ENCODE peak calls at places on chromosomes 3 and 15, in five cellular contexts. One of them, this sample, is unnamed.

GRCh38 chr15:34795267-34796081 is at the start of gene ACTC1:
- DNase-seq in HFFc6: peak; percentile 42
- DNase-seq in heart left ventricle: peak; percentile 79
- DNase-seq in GM06990: no peak
- DNase-seq in tibial nerve: no peak
- DNase-seq in this sample: no peak

GRCh38 chr3:140290105-140290504 is 355.1 kb downstream of the CLSTN2 start:
- DNase-seq in HFFc6: no peak
- DNase-seq in tibial nerve: no peak
- DNase-seq in heart left ventricle: no peak
- DNase-seq in GM06990: no peak
- DNase-seq in this sample: no peak

GRCh38 chr3:169218314-169218983 is 445.1 kb downstream of the MECOM start:
- DNase-seq in GM06990: no peak
- DNase-seq in tibial nerve: peak; percentile 16
- DNase-seq in heart left ventricle: peak; percentile 60
- DNase-seq in HFFc6: peak; percentile 62
- DNase-seq in this sample: no peak

GRCh38 chr3:117708601-117709000 is 999.0 kb downstream of the TUSC7 start:
- DNase-seq in HFFc6: no peak
- DNase-seq in tibial nerve: no peak
- DNase-seq in heart left ventricle: no peak
- DNase-seq in GM06990: no peak
- DNase-seq in this sample: no peak

GRCh38 chr3:161083131-161083530 is 22.0 kb downstream of the B3GALNT1 start:
- DNase-seq in tibial nerve: no peak
- DNase-seq in heart left ventricle: no peak
- DNase-seq in HFFc6: no peak
- DNase-seq in GM06990: no peak
- DNase-seq in this sample: no peak

GRCh38 chr3:118089563-118089962 is 945.1 kb downstream of the IGSF11 start:
- DNase-seq in GM06990: no peak
- DNase-seq in tibial nerve: no peak
- DNase-seq in HFFc6: no peak
- DNase-seq in heart left ventricle: no peak
- DNase-seq in this sample: no peak

GRCh38 chr15:52787123-52787503 is 3.0 kb downstream of the ONECUT1 start:
- DNase-seq in HFFc6: no peak
- DNase-seq in tibial nerve: no peak
- DNase-seq in heart left ventricle: no peak
- DNase-seq in GM06990: no peak
- DNase-seq in this sample: no peak

GRCh38 chr3:195802795-195803194 is 8.9 kb downstream of the MUC4 start:
- DNase-seq in GM06990: no peak
- DNase-seq in HFFc6: no peak
- DNase-seq in heart left ventricle: no peak
- DNase-seq in tibial nerve: no peak
- DNase-seq in this sample: no peak

GRCh38 chr3:14118400-14119165 is 6.1 kb downstream of the CHCHD4 start:
- DNase-seq in GM06990: no peak
- DNase-seq in tibial nerve: no peak
- DNase-seq in heart left ventricle: no peak
- DNase-seq in HFFc6: no peak
- DNase-seq in this sample: no peak

GRCh38 chr15:80399508-80399907 is 4.7 kb upstream of the ARNT2 start:
- DNase-seq in heart left ventricle: no peak
- DNase-seq in tibial nerve: no peak
- DNase-seq in HFFc6: no peak
- DNase-seq in GM06990: no peak
- DNase-seq in this sample: no peak

GRCh38 chr15:81336568-81336967 is 12.6 kb upstream of the STARD5 start:
- DNase-seq in HFFc6: peak; percentile 41
- DNase-seq in GM06990: no peak
- DNase-seq in tibial nerve: no peak
- DNase-seq in heart left ventricle: no peak
- DNase-seq in this sample: peak; percentile 47

GRCh38 chr3:64190517-64191515 is 34.5 kb downstream of the PRICKLE2 start:
- DNase-seq in heart left ventricle: no peak
- DNase-seq in GM06990: no peak
- DNase-seq in tibial nerve: no peak
- DNase-seq in HFFc6: peak; percentile 96
- DNase-seq in this sample: no peak

GRCh38 chr15:25613113-25613512 is 174.3 kb upstream of the UBE3A start:
- DNase-seq in HFFc6: no peak
- DNase-seq in heart left ventricle: no peak
- DNase-seq in GM06990: no peak
- DNase-seq in tibial nerve: no peak
- DNase-seq in this sample: no peak

GRCh38 chr3:23640472-23641146 is 165.1 kb upstream of the UBE2E1 start:
- DNase-seq in tibial nerve: no peak
- DNase-seq in GM06990: no peak
- DNase-seq in HFFc6: no peak
- DNase-seq in heart left ventricle: no peak
- DNase-seq in this sample: no peak

GRCh38 chr3:45124379-45124778 is 21.8 kb downstream of the CDCP1 start:
- DNase-seq in heart left ventricle: no peak
- DNase-seq in HFFc6: peak; percentile 95
- DNase-seq in tibial nerve: no peak
- DNase-seq in GM06990: no peak
- DNase-seq in this sample: no peak

GRCh38 chr3:158420654-158421396 is 150.2 kb upstream of the MLF1 start:
- DNase-seq in GM06990: peak; percentile 63
- DNase-seq in heart left ventricle: no peak
- DNase-seq in tibial nerve: no peak
- DNase-seq in HFFc6: no peak
- DNase-seq in this sample: peak; percentile 4

GRCh38 chr15:70354260-70354894 is 256.7 kb upstream of the TLE3 start:
- DNase-seq in HFFc6: no peak
- DNase-seq in heart left ventricle: no peak
- DNase-seq in tibial nerve: no peak
- DNase-seq in GM06990: no peak
- DNase-seq in this sample: no peak

GRCh38 chr15:83046558-83047127 is 20.4 kb downstream of the BTBD1 start:
- DNase-seq in tibial nerve: no peak
- DNase-seq in GM06990: no peak
- DNase-seq in heart left ventricle: no peak
- DNase-seq in HFFc6: peak; percentile 52
- DNase-seq in this sample: no peak

GRCh38 chr3:156052115-156052514 is 68.3 kb upstream of the KCNAB1 start:
- DNase-seq in HFFc6: no peak
- DNase-seq in GM06990: no peak
- DNase-seq in tibial nerve: no peak
- DNase-seq in heart left ventricle: no peak
- DNase-seq in this sample: no peak

GRCh38 chr3:156643729-156644389 is 30.5 kb upstream of the TIPARP start:
- DNase-seq in tibial nerve: no peak
- DNase-seq in GM06990: peak; percentile 17
- DNase-seq in heart left ventricle: no peak
- DNase-seq in HFFc6: no peak
- DNase-seq in this sample: peak; percentile 35

GRCh38 chr3:79339846-79340245 is 428.0 kb downstream of the ROBO1 start:
- DNase-seq in tibial nerve: no peak
- DNase-seq in GM06990: no peak
- DNase-seq in HFFc6: no peak
- DNase-seq in heart left ventricle: no peak
- DNase-seq in this sample: no peak

GRCh38 chr3:55554621-55555020 is 67.5 kb upstream of the WNT5A start:
- DNase-seq in HFFc6: no peak
- DNase-seq in heart left ventricle: no peak
- DNase-seq in tibial nerve: no peak
- DNase-seq in GM06990: no peak
- DNase-seq in this sample: no peak

GRCh38 chr3:190345027-190345821 is 23.0 kb upstream of the CLDN1 start:
- DNase-seq in HFFc6: peak; percentile 87
- DNase-seq in GM06990: no peak
- DNase-seq in heart left ventricle: peak; percentile 18
- DNase-seq in tibial nerve: no peak
- DNase-seq in this sample: no peak

GRCh38 chr3:190699784-190700183 is 162.7 kb downstream of the GMNC start:
- DNase-seq in GM06990: no peak
- DNase-seq in HFFc6: no peak
- DNase-seq in tibial nerve: no peak
- DNase-seq in heart left ventricle: no peak
- DNase-seq in this sample: no peak

GRCh38 chr15:63576441-63576840 is 20.7 kb upstream of the FBXL22 start:
- DNase-seq in HFFc6: no peak
- DNase-seq in heart left ventricle: no peak
- DNase-seq in GM06990: no peak
- DNase-seq in tibial nerve: no peak
- DNase-seq in this sample: no peak

GRCh38 chr3:153163349-153164008 is 1.5 kb downstream of the RAP2B start:
- DNase-seq in GM06990: no peak
- DNase-seq in HFFc6: no peak
- DNase-seq in tibial nerve: no peak
- DNase-seq in heart left ventricle: no peak
- DNase-seq in this sample: peak; percentile 19

GRCh38 chr15:89794627-89795241 is 18.6 kb downstream of the MESP2 start:
- DNase-seq in HFFc6: no peak
- DNase-seq in tibial nerve: no peak
- DNase-seq in heart left ventricle: no peak
- DNase-seq in GM06990: no peak
- DNase-seq in this sample: no peak
- TF ChIP-seq CTCF in HFFc6: no peak
- TF ChIP-seq CTCF in tibial nerve: no peak
- TF ChIP-seq CTCF in heart left ventricle: no peak
- TF ChIP-seq CTCF in GM06990: no peak
- TF ChIP-seq CTCF in this sample: no peak

GRCh38 chr3:76698136-76698535 is 341.8 kb upstream of the ROBO2 start:
- DNase-seq in tibial nerve: no peak
- DNase-seq in HFFc6: no peak
- DNase-seq in heart left ventricle: no peak
- DNase-seq in GM06990: no peak
- DNase-seq in this sample: no peak

GRCh38 chr3:76700323-76700722 is 339.6 kb upstream of the ROBO2 start:
- DNase-seq in HFFc6: no peak
- DNase-seq in tibial nerve: no peak
- DNase-seq in GM06990: no peak
- DNase-seq in heart left ventricle: no peak
- DNase-seq in this sample: no peak

GRCh38 chr3:76702676-76703075 is 337.2 kb upstream of the ROBO2 start:
- DNase-seq in GM06990: no peak
- DNase-seq in heart left ventricle: no peak
- DNase-seq in tibial nerve: no peak
- DNase-seq in HFFc6: no peak
- DNase-seq in this sample: no peak

DNA sequence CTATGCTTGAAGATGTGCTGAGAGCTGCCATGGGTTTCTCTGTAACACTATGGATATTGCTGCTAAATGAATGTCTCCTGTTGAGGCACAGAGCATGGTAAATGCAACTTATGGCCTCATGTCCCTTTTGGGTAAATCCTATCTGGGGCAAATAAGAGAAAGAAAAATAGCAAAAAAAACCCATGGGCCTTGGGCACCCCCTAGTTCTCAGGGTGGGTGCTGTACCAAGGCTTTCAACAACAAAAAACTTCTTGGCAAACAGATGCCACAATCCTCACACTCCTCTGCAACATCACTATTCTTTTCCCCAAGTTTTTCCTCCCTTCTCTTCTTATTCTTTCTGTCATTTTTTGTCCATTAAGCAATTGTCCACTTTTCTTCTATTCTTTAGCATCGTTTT is 340.1 kb upstream of the ROBO2 start:
- DNase-seq in GM06990: no peak
- DNase-seq in tibial nerve: no peak
- DNase-seq in heart left ventricle: no peak
- DNase-seq in HFFc6: no peak
- DNase-seq in this sample: no peak
- TF ChIP-seq CTCF in GM06990: no peak
- TF ChIP-seq CTCF in tibial nerve: no peak
- TF ChIP-seq CTCF in heart left ventricle: no peak
- TF ChIP-seq CTCF in HFFc6: no peak
- TF ChIP-seq CTCF in this sample: no peak

GRCh38 chr3:22495241-22495640 is 707.9 kb upstream of the UBE2E2 start:
- DNase-seq in heart left ventricle: no peak
- DNase-seq in HFFc6: no peak
- DNase-seq in GM06990: no peak
- DNase-seq in tibial nerve: no peak
- DNase-seq in this sample: no peak

GRCh38 chr3:22492342-22492741 is 710.8 kb upstream of the UBE2E2 start:
- DNase-seq in tibial nerve: no peak
- DNase-seq in GM06990: no peak
- DNase-seq in HFFc6: no peak
- DNase-seq in heart left ventricle: no peak
- DNase-seq in this sample: no peak

GRCh38 chr3:22490747-22491146 is 712.4 kb upstream of the UBE2E2 start:
- DNase-seq in HFFc6: no peak
- DNase-seq in tibial nerve: no peak
- DNase-seq in GM06990: no peak
- DNase-seq in heart left ventricle: no peak
- DNase-seq in this sample: no peak

GRCh38 chr3:22495826-22496225 is 707.3 kb upstream of the UBE2E2 start:
- DNase-seq in GM06990: no peak
- DNase-seq in tibial nerve: no peak
- DNase-seq in heart left ventricle: no peak
- DNase-seq in HFFc6: no peak
- DNase-seq in this sample: no peak

GRCh38 chr3:22491326-22491725 is 711.8 kb upstream of the UBE2E2 start:
- DNase-seq in HFFc6: no peak
- DNase-seq in tibial nerve: no peak
- DNase-seq in heart left ventricle: no peak
- DNase-seq in GM06990: no peak
- DNase-seq in this sample: no peak
- TF ChIP-seq CTCF in HFFc6: no peak
- TF ChIP-seq CTCF in tibial nerve: no peak
- TF ChIP-seq CTCF in heart left ventricle: no peak
- TF ChIP-seq CTCF in GM06990: no peak
- TF ChIP-seq CTCF in this sample: no peak

GRCh38 chr3:176741648-176742047 is 455.6 kb downstream of the TBL1XR1 start:
- DNase-seq in heart left ventricle: no peak
- DNase-seq in HFFc6: no peak
- DNase-seq in tibial nerve: no peak
- DNase-seq in GM06990: no peak
- DNase-seq in this sample: no peak

GRCh38 chr3:176737480-176738147 is 459.7 kb downstream of the TBL1XR1 start:
- DNase-seq in GM06990: no peak
- DNase-seq in heart left ventricle: no peak
- DNase-seq in tibial nerve: no peak
- DNase-seq in HFFc6: no peak
- DNase-seq in this sample: no peak

GRCh38 chr3:176734146-176734545 is 463.1 kb downstream of the TBL1XR1 start:
- DNase-seq in GM06990: no peak
- DNase-seq in HFFc6: no peak
- DNase-seq in tibial nerve: no peak
- DNase-seq in heart left ventricle: no peak
- DNase-seq in this sample: no peak

GRCh38 chr3:176740891-176741290 is 456.4 kb downstream of the TBL1XR1 start:
- DNase-seq in HFFc6: no peak
- DNase-seq in GM06990: no peak
- DNase-seq in tibial nerve: no peak
- DNase-seq in heart left ventricle: no peak
- DNase-seq in this sample: no peak

DNA sequence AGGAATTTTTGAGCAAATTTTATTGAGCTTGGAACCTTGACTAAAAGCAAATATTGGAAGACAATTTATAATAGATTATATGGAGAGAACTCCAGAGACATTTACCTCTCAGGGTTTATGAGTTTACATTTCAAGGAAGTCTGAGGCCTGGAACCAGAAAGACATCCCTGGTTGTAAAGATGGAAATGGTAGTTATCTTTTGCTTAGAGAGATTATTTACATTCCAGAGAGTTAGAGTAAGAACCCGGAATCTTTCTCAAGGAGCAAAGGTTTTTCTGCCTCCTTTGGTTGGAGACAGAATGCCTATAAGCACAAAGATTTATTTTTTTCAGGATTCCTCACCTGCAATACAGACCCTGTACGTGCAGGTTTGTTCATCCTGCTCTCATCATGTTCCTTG is 458.1 kb downstream of the TBL1XR1 start:
- DNase-seq in HFFc6: no peak
- DNase-seq in heart left ventricle: no peak
- DNase-seq in GM06990: no peak
- DNase-seq in tibial nerve: no peak
- DNase-seq in this sample: no peak
- TF ChIP-seq CTCF in HFFc6: no peak
- TF ChIP-seq CTCF in heart left ventricle: no peak
- TF ChIP-seq CTCF in GM06990: no peak
- TF ChIP-seq CTCF in tibial nerve: no peak
- TF ChIP-seq CTCF in this sample: no peak

This sample was measured in GM10248.